ENCODE peak calls at places on chromosomes 5 and 9, in six cellular contexts. Q is fibroblast of lung, N is astrocyte, P is PC-3, C is OCI-LY7, K is hepatocyte. M is an unnamed sample.

GRCh38 chr5:107474724-107475489 is 195.8 kb downstream of the EFNA5 start:
- DNase-seq in Q (no peak), N (no peak), P (peak; percentile 67), C (no peak), K (no peak), M (peak; percentile 32)

GRCh38 chr9:68793605-68794343 is 88.7 kb downstream of the PIP5K1B start:
- DNase-seq in Q (no peak), N (no peak), P (peak; percentile 3), C (no peak), K (no peak), M (peak; percentile 14)

GRCh38 chr5:150560401-150561191 is 52.7 kb downstream of the NDST1 start:
- DNase-seq in Q (peak; percentile 61), N (peak; percentile 49), P (peak; percentile 95), C (peak; percentile 87), K (peak; percentile 93), M (peak; percentile 68)

GRCh38 chr9:90974007-90974406 is 172.4 kb downstream of the SYK start:
- DNase-seq in Q (peak; percentile 55), N (peak; percentile 42), P (peak; percentile 22), C (peak; percentile 38), K (no peak), M (peak; percentile 48)

GRCh38 chr5:169433221-169433651 is 132.3 kb upstream of the SLIT3 start:
- DNase-seq in Q (no peak), N (no peak), P (no peak), C (no peak), K (peak; percentile 27), M (no peak)

GRCh38 chr9:93167185-93167584 is 16.8 kb upstream of the WNK2 start:
- DNase-seq in Q (no peak), N (no peak), P (no peak), C (no peak), K (no peak), M (no peak)

GRCh38 chr5:122772446-122772845 is 2.4 kb upstream of the SNX2 start:
- DNase-seq in Q (peak; percentile 84), N (peak; percentile 82), P (peak; percentile 46), C (no peak), K (no peak), M (no peak)

GRCh38 chr5:98458726-98459125 is 314.7 kb upstream of the RGMB start:
- DNase-seq in Q (peak; percentile 35), N (peak; percentile 20), P (no peak), C (no peak), K (no peak), M (no peak)

GRCh38 chr5:134142806-134143205 is 28.3 kb downstream of the TCF7 start:
- DNase-seq in Q (no peak), N (no peak), P (no peak), C (no peak), K (peak; percentile 3), M (no peak)

GRCh38 chr9:116087246-116087645 is 66.3 kb upstream of the PAPPA start:
- DNase-seq in Q (peak; percentile 88), N (peak; percentile 90), P (peak; percentile 39), C (no peak), K (peak; percentile 16), M (peak; percentile 78)

GRCh38 chr9:116084497-116084896 is 69.1 kb upstream of the PAPPA start:
- DNase-seq in Q (no peak), N (no peak), P (no peak), C (no peak), K (no peak), M (no peak)

GRCh38 chr9:116090030-116090770 is 63.4 kb upstream of the PAPPA start:
- DNase-seq in Q (no peak), N (no peak), P (no peak), C (no peak), K (no peak), M (peak; percentile 54)

GRCh38 chr9:116088396-116088795 is 65.2 kb upstream of the PAPPA start:
- DNase-seq in Q (no peak), N (no peak), P (no peak), C (no peak), K (no peak), M (no peak)

GRCh38 chr9:116087751-116088194 is 65.8 kb upstream of the PAPPA start:
- DNase-seq in Q (peak; percentile 85), N (peak; percentile 84), P (peak; percentile 53), C (no peak), K (no peak), M (peak; percentile 84)
- H3K4me2 ChIP-seq in Q (no peak overlapping the region), N (peak overlapping the region; percentile 19), P (peak overlapping the region; percentile 48), C (no peak overlapping the region), K (no peak overlapping the region), M (peak overlapping the region; percentile 38)

GRCh38 chr5:40391642-40392041 is 288.1 kb upstream of the PTGER4 start:
- DNase-seq in Q (no peak), N (no peak), P (no peak), C (no peak), K (no peak), M (no peak)

GRCh38 chr5:40397976-40398375 is 281.7 kb upstream of the PTGER4 start:
- DNase-seq in Q (no peak), N (no peak), P (no peak), C (no peak), K (no peak), M (no peak)

GRCh38 chr5:40394715-40395114 is 285.0 kb upstream of the PTGER4 start:
- DNase-seq in Q (no peak), N (no peak), P (no peak), C (no peak), K (no peak), M (no peak)

GRCh38 chr5:40396312-40396711 is 283.4 kb upstream of the PTGER4 start:
- DNase-seq in Q (no peak), N (no peak), P (no peak), C (no peak), K (no peak), M (no peak)

DNA sequence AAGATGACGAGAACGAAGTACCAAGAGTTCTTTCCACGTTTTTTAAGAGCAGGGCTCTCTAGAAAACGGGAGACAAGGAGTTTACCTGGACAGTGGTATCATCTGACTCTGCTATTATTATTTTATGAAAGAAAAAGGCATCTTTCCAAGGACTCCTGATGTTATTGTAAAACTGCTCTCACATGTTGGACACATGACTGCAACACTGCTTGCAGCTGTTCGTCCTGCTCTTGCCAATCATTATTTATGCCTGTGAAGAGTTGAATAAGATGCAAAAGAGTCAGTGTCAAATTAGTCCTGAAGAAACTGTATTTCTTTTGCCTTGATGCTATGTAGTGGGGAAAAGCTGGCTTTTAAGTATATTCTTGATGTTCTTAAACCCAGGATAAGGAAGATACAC is 284.5 kb upstream of the PTGER4 start:
- DNase-seq in Q (no peak), N (no peak), P (no peak), C (no peak), K (no peak), M (no peak)
- H3K4me2 ChIP-seq in Q (no peak overlapping the region), N (no peak overlapping the region), P (no peak overlapping the region), C (no peak overlapping the region), K (no peak overlapping the region), M (no peak overlapping the region)

DNA sequence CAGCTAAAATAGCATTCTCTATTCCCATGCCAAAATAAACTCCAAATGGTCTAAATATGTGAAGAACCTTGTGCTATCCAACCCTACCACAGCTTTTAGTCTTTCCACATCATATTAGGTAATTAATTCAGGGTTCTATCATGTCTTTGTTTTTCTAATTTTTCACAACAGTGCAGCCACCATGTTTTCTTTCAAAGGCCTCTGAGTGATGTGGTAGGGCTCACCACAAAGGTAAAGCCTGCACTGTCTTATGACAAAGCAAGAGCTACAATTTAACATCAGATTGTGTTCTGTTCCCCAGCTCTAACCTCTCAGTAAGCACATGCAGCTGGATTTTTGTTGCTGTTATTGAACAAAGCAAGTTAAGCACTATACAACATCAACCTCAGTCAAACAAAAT is 52.4 kb downstream of the MEF2C start:
- DNase-seq in Q (peak; percentile 31), N (peak; percentile 23), P (no peak), C (no peak), K (no peak), M (no peak)
- H3K4me2 ChIP-seq in Q (peak overlapping the region; percentile 34), N (no peak overlapping the region), P (no peak overlapping the region), C (peak overlapping the region; percentile 82), K (no peak overlapping the region), M (no peak overlapping the region)

DNA sequence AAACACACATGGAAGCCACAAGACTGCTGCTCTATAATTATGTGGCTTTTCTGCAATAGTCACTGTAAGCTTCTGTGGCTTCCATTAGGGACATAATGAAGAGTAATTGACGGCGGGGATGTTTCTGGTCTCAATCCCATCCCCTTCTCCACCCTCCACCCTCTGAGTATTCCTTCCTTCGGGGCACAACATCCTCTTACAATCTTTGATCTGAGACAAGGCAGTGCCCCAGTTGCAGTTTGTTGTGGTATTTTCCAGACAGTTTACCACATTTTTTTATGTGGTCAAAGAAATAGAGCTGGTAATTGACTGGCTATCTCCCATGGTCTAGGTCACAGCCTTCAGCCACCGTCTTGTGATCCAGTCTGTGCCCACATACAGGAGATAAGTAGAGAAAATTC is 277.7 kb downstream of the NR2F1-AS1 start:
- DNase-seq in Q (peak; percentile 58), N (peak; percentile 40), P (no peak), C (no peak), K (no peak), M (no peak)
- H3K4me2 ChIP-seq in Q (no peak overlapping the region), N (no peak overlapping the region), P (no peak overlapping the region), C (no peak overlapping the region), K (no peak overlapping the region), M (no peak overlapping the region)

GRCh38 chr9:137405677-137406081 is 17.3 kb downstream of the EXD3 start:
- DNase-seq in Q (no peak), N (no peak), P (peak; percentile 7), C (no peak), K (no peak), M (no peak)
- H3K4me2 ChIP-seq in Q (no peak overlapping the region), N (no peak overlapping the region), P (no peak overlapping the region), C (no peak overlapping the region), K (peak overlapping the region; percentile 98), M (no peak overlapping the region)

GRCh38 chr9:127838375-127839078 is 15.9 kb downstream of the ENG start:
- DNase-seq in Q (peak; percentile 95), N (peak; percentile 90), P (peak; percentile 69), C (no peak), K (peak; percentile 39), M (peak; percentile 50)
- H3K4me2 ChIP-seq in Q (peak overlapping the region; percentile 65), N (peak overlapping the region; percentile 77), P (peak overlapping the region; percentile 72), C (no peak overlapping the region), K (no peak overlapping the region), M (peak overlapping the region; percentile 59)

M was measured in mammary epithelial cell.